ENCODE peak calls at places on chromosomes 16 and 17, in ten cellular contexts. One of them, this sample, is unnamed.

GRCh38 chr17:28745777-28746473 is 2.1 kb downstream of the TRAF4 start:
- DNase-seq in H7: peak; percentile 69
- DNase-seq in HL-60: no peak
- DNase-seq in cardiac fibroblast: no peak
- DNase-seq in lung: peak; percentile 55
- DNase-seq in HAP-1: no peak
- DNase-seq in upper lobe of right lung: peak; percentile 79
- DNase-seq in foreskin fibroblast: no peak
- DNase-seq in pancreas: no peak
- DNase-seq in coronary artery: no peak
- DNase-seq in this sample: no peak

GRCh38 chr16:81582655-81583441 is 138.2 kb downstream of the CMIP start:
- DNase-seq in foreskin fibroblast: peak; percentile 64
- DNase-seq in upper lobe of right lung: no peak
- DNase-seq in lung: no peak
- DNase-seq in coronary artery: no peak
- DNase-seq in H7: peak; percentile 52
- DNase-seq in cardiac fibroblast: no peak
- DNase-seq in pancreas: peak; percentile 46
- DNase-seq in HAP-1: no peak
- DNase-seq in HL-60: no peak
- DNase-seq in this sample: peak; percentile 11

GRCh38 chr17:55693244-55694216 is 29.1 kb downstream of the TMEM100 start:
- DNase-seq in cardiac fibroblast: peak; percentile 61
- DNase-seq in upper lobe of right lung: no peak
- DNase-seq in HL-60: peak; percentile 29
- DNase-seq in pancreas: no peak
- DNase-seq in coronary artery: no peak
- DNase-seq in lung: no peak
- DNase-seq in foreskin fibroblast: peak; percentile 58
- DNase-seq in HAP-1: no peak
- DNase-seq in H7: no peak
- DNase-seq in this sample: no peak

GRCh38 chr16:70162041-70162451 is 11.5 kb upstream of the CLEC18C start:
- DNase-seq in pancreas: no peak
- DNase-seq in HAP-1: no peak
- DNase-seq in cardiac fibroblast: peak; percentile 80
- DNase-seq in lung: peak; percentile 28
- DNase-seq in upper lobe of right lung: no peak
- DNase-seq in H7: peak; percentile 29
- DNase-seq in HL-60: peak; percentile 9
- DNase-seq in coronary artery: peak; percentile 33
- DNase-seq in foreskin fibroblast: peak; percentile 59
- DNase-seq in this sample: peak; percentile 59

GRCh38 chr16:67770371-67770991 is 35.9 kb downstream of the RANBP10 start:
- DNase-seq in foreskin fibroblast: peak; percentile 59
- DNase-seq in upper lobe of right lung: no peak
- DNase-seq in cardiac fibroblast: peak; percentile 65
- DNase-seq in pancreas: no peak
- DNase-seq in HL-60: no peak
- DNase-seq in HAP-1: no peak
- DNase-seq in H7: no peak
- DNase-seq in lung: no peak
- DNase-seq in coronary artery: no peak
- DNase-seq in this sample: no peak

GRCh38 chr17:17050346-17051345 is 8.4 kb downstream of the MPRIP start:
- DNase-seq in pancreas: no peak
- DNase-seq in upper lobe of right lung: peak; percentile 22
- DNase-seq in H7: peak; percentile 55
- DNase-seq in foreskin fibroblast: no peak
- DNase-seq in coronary artery: peak; percentile 41
- DNase-seq in lung: no peak
- DNase-seq in cardiac fibroblast: no peak
- DNase-seq in HAP-1: no peak
- DNase-seq in HL-60: no peak
- DNase-seq in this sample: no peak

GRCh38 chr17:58325976-58326468 is 2.6 kb downstream of the TSPOAP1 start:
- DNase-seq in foreskin fibroblast: no peak
- DNase-seq in lung: no peak
- DNase-seq in cardiac fibroblast: no peak
- DNase-seq in upper lobe of right lung: peak; percentile 63
- DNase-seq in pancreas: no peak
- DNase-seq in coronary artery: no peak
- DNase-seq in HAP-1: no peak
- DNase-seq in H7: peak; percentile 44
- DNase-seq in HL-60: peak; percentile 44
- DNase-seq in this sample: no peak

GRCh38 chr17:81841866-81842265 is 7.0 kb upstream of the PPP1R27 start:
- DNase-seq in foreskin fibroblast: no peak
- DNase-seq in HAP-1: no peak
- DNase-seq in lung: no peak
- DNase-seq in HL-60: peak; percentile 73
- DNase-seq in pancreas: no peak
- DNase-seq in cardiac fibroblast: no peak
- DNase-seq in coronary artery: no peak
- DNase-seq in upper lobe of right lung: no peak
- DNase-seq in H7: no peak
- DNase-seq in this sample: no peak

DNA sequence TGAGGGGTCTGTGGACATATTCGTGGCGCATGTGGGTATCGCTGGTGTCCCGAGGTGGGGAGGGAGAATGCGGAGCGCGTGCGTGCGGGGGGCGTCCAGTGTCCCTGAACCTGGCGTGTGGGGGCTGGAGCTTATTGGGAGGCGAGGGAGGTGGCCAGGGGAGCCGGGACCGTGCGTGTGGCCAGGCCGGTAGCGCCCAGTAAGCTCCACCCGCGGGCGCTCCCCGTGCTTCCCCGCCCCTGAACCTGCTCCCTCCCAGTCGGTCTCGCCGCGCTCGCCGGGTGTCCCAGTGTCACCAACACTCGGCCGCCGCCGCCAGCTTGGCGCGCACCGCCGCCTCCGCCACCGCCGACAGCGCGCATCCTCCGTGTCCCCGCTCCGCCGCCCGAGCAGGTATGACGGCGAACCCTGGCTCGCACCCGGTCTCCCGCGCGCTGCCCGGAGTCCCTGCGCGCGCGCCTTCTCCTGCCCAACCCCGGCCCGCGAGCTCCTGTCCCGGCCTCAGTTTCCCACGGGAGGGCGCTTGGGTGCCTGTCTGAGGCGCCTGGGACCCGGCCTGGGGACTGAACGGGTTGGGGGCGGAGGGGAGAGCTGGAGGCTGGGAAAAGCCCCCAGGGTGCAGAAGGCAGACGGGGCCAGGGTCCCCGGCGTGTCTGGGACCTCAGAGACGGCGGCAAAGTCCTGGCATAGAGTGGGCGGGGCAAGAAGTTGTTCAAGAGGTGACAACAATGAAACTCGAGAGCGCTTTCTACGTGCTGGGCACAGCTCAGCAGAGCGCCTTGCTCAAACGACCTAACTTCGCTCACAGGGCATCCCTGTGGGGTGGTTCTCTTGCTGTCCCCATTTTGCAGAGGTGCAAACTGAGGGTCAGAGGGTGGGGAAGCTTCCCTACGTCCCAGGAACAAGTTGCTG is at the start of gene SCNN1B:
- DNase-seq in pancreas: peak; percentile 32
- DNase-seq in cardiac fibroblast: no peak
- DNase-seq in lung: peak; percentile 62
- DNase-seq in foreskin fibroblast: no peak
- DNase-seq in HAP-1: no peak
- DNase-seq in H7: peak; percentile 81
- DNase-seq in HL-60: no peak
- DNase-seq in coronary artery: no peak
- DNase-seq in upper lobe of right lung: peak; percentile 82
- DNase-seq in this sample: no peak
- H3K4me3 ChIP-seq in pancreas: peak within 1 kb of the TSS; percentile 50
- H3K4me3 ChIP-seq in cardiac fibroblast: no peak within 1 kb of the TSS
- H3K4me3 ChIP-seq in lung: peak within 1 kb of the TSS; percentile 62
- H3K4me3 ChIP-seq in foreskin fibroblast: no peak within 1 kb of the TSS
- H3K4me3 ChIP-seq in HAP-1: no peak within 1 kb of the TSS
- H3K4me3 ChIP-seq in H7: peak within 1 kb of the TSS; percentile 64
- H3K4me3 ChIP-seq in HL-60: no peak within 1 kb of the TSS
- H3K4me3 ChIP-seq in coronary artery: peak within 1 kb of the TSS; percentile 46
- H3K4me3 ChIP-seq in upper lobe of right lung: peak within 1 kb of the TSS; percentile 49
- H3K4me3 ChIP-seq in this sample: no peak within 1 kb of the TSS

GRCh38 chr16:10410469-10410868 is 24.6 kb downstream of the ATF7IP2 start:
- DNase-seq in upper lobe of right lung: no peak
- DNase-seq in cardiac fibroblast: no peak
- DNase-seq in H7: no peak
- DNase-seq in HL-60: no peak
- DNase-seq in lung: no peak
- DNase-seq in foreskin fibroblast: no peak
- DNase-seq in pancreas: no peak
- DNase-seq in HAP-1: no peak
- DNase-seq in coronary artery: no peak
- DNase-seq in this sample: no peak

GRCh38 chr16:10402975-10403374 is 17.1 kb downstream of the ATF7IP2 start:
- DNase-seq in H7: no peak
- DNase-seq in lung: no peak
- DNase-seq in upper lobe of right lung: no peak
- DNase-seq in coronary artery: no peak
- DNase-seq in foreskin fibroblast: no peak
- DNase-seq in HL-60: no peak
- DNase-seq in pancreas: no peak
- DNase-seq in cardiac fibroblast: no peak
- DNase-seq in HAP-1: no peak
- DNase-seq in this sample: no peak

GRCh38 chr16:10408824-10409381 is 23.0 kb downstream of the ATF7IP2 start:
- DNase-seq in pancreas: no peak
- DNase-seq in HL-60: no peak
- DNase-seq in HAP-1: no peak
- DNase-seq in foreskin fibroblast: no peak
- DNase-seq in lung: no peak
- DNase-seq in cardiac fibroblast: peak; percentile 4
- DNase-seq in upper lobe of right lung: no peak
- DNase-seq in H7: no peak
- DNase-seq in coronary artery: no peak
- DNase-seq in this sample: peak; percentile 5

DNA sequence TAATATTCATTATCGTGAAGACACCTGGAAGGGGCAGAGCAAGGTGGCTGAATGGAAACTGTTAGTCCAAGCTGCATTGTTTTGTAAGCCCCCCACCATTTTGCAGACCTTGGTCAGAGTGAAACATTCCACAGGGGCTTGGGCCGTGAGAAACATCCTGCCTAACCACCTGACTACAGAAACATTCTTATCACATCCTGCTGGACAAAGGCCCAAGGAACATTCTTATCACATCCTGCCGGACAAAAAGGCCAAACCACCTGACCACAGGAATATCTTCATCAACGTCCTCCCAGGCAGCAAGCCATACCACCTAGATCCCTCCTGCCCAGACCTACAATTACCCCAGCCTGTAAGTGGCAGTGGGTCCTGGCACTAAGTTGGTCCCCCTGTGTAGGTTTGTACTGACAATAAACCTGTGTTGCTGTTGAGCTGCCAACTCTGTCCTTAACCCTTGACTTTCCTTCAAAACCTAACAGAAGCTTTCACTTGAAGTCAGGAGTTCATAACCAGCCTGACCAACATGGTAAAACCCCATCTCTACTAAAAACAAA is 19.6 kb downstream of the ATF7IP2 start:
- DNase-seq in foreskin fibroblast: no peak
- DNase-seq in lung: no peak
- DNase-seq in HAP-1: no peak
- DNase-seq in pancreas: peak; percentile 38
- DNase-seq in upper lobe of right lung: no peak
- DNase-seq in H7: no peak
- DNase-seq in HL-60: no peak
- DNase-seq in coronary artery: no peak
- DNase-seq in cardiac fibroblast: peak; percentile 3
- DNase-seq in this sample: peak; percentile 69
- H3K4me3 ChIP-seq in foreskin fibroblast: no peak overlapping the region
- H3K4me3 ChIP-seq in lung: no peak overlapping the region
- H3K4me3 ChIP-seq in HAP-1: no peak overlapping the region
- H3K4me3 ChIP-seq in pancreas: no peak overlapping the region
- H3K4me3 ChIP-seq in upper lobe of right lung: no peak overlapping the region
- H3K4me3 ChIP-seq in H7: no peak overlapping the region
- H3K4me3 ChIP-seq in HL-60: no peak overlapping the region
- H3K4me3 ChIP-seq in coronary artery: no peak overlapping the region
- H3K4me3 ChIP-seq in cardiac fibroblast: no peak overlapping the region
- H3K4me3 ChIP-seq in this sample: no peak overlapping the region

DNA sequence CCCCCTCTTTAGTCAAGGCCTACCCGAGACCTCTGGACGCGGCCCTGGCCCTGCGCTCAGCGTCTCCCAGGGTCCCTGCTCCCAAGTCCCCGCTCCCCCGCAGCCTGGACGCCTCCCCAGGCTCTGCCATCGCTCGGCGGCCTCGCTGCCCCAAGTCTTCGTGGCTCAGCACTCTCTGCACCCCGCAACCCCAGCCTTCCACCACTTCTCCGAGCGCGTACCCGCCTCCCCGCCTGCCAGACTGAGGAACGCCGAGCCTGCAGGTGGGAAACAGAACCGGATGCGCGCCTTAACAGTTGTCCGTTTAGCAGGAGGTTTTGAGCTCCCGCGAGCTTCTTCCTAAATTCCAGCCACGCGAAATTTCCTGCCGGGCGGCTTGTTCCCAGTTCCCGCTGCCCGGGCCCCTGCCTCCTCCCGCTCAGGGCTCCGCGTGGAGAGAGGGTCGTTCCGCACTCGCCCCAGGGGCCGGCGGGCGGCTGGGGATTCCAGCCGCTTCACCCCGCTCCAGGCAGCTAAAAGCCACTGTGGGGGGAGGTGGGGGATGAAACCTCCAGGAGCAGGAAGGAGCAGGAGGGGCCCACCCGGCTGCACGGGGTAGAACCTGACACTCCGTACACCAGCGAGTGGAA is 87.7 kb downstream of the KCNJ12 start:
- DNase-seq in lung: no peak
- DNase-seq in foreskin fibroblast: no peak
- DNase-seq in HL-60: no peak
- DNase-seq in HAP-1: no peak
- DNase-seq in upper lobe of right lung: no peak
- DNase-seq in coronary artery: no peak
- DNase-seq in H7: peak; percentile 82
- DNase-seq in pancreas: no peak
- DNase-seq in cardiac fibroblast: no peak
- DNase-seq in this sample: no peak
- H3K4me3 ChIP-seq in lung: no peak overlapping the region
- H3K4me3 ChIP-seq in foreskin fibroblast: no peak overlapping the region
- H3K4me3 ChIP-seq in HL-60: no peak overlapping the region
- H3K4me3 ChIP-seq in HAP-1: no peak overlapping the region
- H3K4me3 ChIP-seq in upper lobe of right lung: no peak overlapping the region
- H3K4me3 ChIP-seq in coronary artery: peak overlapping the region; percentile 57
- H3K4me3 ChIP-seq in H7: peak overlapping the region; percentile 42
- H3K4me3 ChIP-seq in pancreas: no peak overlapping the region
- H3K4me3 ChIP-seq in cardiac fibroblast: no peak overlapping the region
- H3K4me3 ChIP-seq in this sample: no peak overlapping the region

GRCh38 chr17:76585649-76586593 is at the start of gene ST6GALNAC2:
- DNase-seq in HAP-1: peak; percentile 34
- DNase-seq in H7: peak; percentile 84
- DNase-seq in cardiac fibroblast: no peak
- DNase-seq in pancreas: peak; percentile 65
- DNase-seq in upper lobe of right lung: peak; percentile 95
- DNase-seq in lung: peak; percentile 82
- DNase-seq in coronary artery: no peak
- DNase-seq in foreskin fibroblast: no peak
- DNase-seq in HL-60: peak; percentile 50
- DNase-seq in this sample: peak; percentile 19

GRCh38 chr17:76588182-76588581 is 2.5 kb upstream of the ST6GALNAC2 start:
- DNase-seq in HL-60: no peak
- DNase-seq in lung: no peak
- DNase-seq in H7: no peak
- DNase-seq in coronary artery: no peak
- DNase-seq in HAP-1: no peak
- DNase-seq in pancreas: no peak
- DNase-seq in foreskin fibroblast: no peak
- DNase-seq in cardiac fibroblast: no peak
- DNase-seq in upper lobe of right lung: peak; percentile 27
- DNase-seq in this sample: no peak

GRCh38 chr17:76584427-76585047 is 1.1 kb downstream of the ST6GALNAC2 start:
- DNase-seq in coronary artery: no peak
- DNase-seq in H7: no peak
- DNase-seq in lung: no peak
- DNase-seq in foreskin fibroblast: no peak
- DNase-seq in cardiac fibroblast: no peak
- DNase-seq in HL-60: no peak
- DNase-seq in HAP-1: no peak
- DNase-seq in pancreas: no peak
- DNase-seq in upper lobe of right lung: peak; percentile 65
- DNase-seq in this sample: no peak

GRCh38 chr17:76585048-76585648 is 512 bp downstream of the ST6GALNAC2 start:
- DNase-seq in cardiac fibroblast: no peak
- DNase-seq in HAP-1: no peak
- DNase-seq in HL-60: peak; percentile 34
- DNase-seq in foreskin fibroblast: no peak
- DNase-seq in H7: peak; percentile 84
- DNase-seq in lung: no peak
- DNase-seq in upper lobe of right lung: peak; percentile 77
- DNase-seq in coronary artery: no peak
- DNase-seq in pancreas: no peak
- DNase-seq in this sample: no peak

GRCh38 chr17:76586741-76587487 is 1.3 kb upstream of the ST6GALNAC2 start:
- DNase-seq in upper lobe of right lung: peak; percentile 66
- DNase-seq in coronary artery: no peak
- DNase-seq in lung: no peak
- DNase-seq in cardiac fibroblast: no peak
- DNase-seq in HAP-1: no peak
- DNase-seq in HL-60: no peak
- DNase-seq in pancreas: no peak
- DNase-seq in H7: peak; percentile 41
- DNase-seq in foreskin fibroblast: no peak
- DNase-seq in this sample: no peak
- H3K4me3 ChIP-seq in upper lobe of right lung: no peak overlapping the region
- H3K4me3 ChIP-seq in coronary artery: peak overlapping the region; percentile 88
- H3K4me3 ChIP-seq in lung: no peak overlapping the region
- H3K4me3 ChIP-seq in cardiac fibroblast: no peak overlapping the region
- H3K4me3 ChIP-seq in HAP-1: no peak overlapping the region
- H3K4me3 ChIP-seq in HL-60: no peak overlapping the region
- H3K4me3 ChIP-seq in pancreas: no peak overlapping the region
- H3K4me3 ChIP-seq in H7: no peak overlapping the region
- H3K4me3 ChIP-seq in foreskin fibroblast: no peak overlapping the region
- H3K4me3 ChIP-seq in this sample: no peak overlapping the region

This sample was measured in astrocyte of the spinal cord.